ENCODE peak calls at places on chromosomes 6 and 20, in four cellular contexts. D, O, I and X are unnamed samples.

GRCh38 chr20:46430921-46431712 is 24.7 kb upstream of the ELMO2 start:
- DNase-seq in D (no peak), O (no peak), I (no peak), X (no peak)

GRCh38 chr6:158817298-158818007 is 1.7 kb downstream of the EZR start:
- DNase-seq in D (peak), O (peak), I (peak), X (peak)

GRCh38 chr6:168308390-168309144 is 11.0 kb downstream of the DACT2 start:
- DNase-seq in D (no peak), O (no peak), I (no peak), X (no peak)

GRCh38 chr20:63930971-63931553 is 25.2 kb downstream of the UCKL1 start:
- DNase-seq in D (no peak), O (no peak), I (no peak), X (no peak)

GRCh38 chr6:47934023-47934422 is 152.2 kb downstream of the OPN5 start:
- DNase-seq in D (no peak), O (no peak), I (no peak), X (peak)

GRCh38 chr20:46353506-46354206 is 45.4 kb upstream of the CDH22 start:
- DNase-seq in D (no peak), O (no peak), I (peak), X (no peak)

GRCh38 chr20:20956586-20956985 is 149.6 kb downstream of the LINC00237 start:
- DNase-seq in D (no peak), O (no peak), I (no peak), X (no peak)

GRCh38 chr6:82144852-82145332 is 102.7 kb downstream of the IBTK start:
- DNase-seq in D (no peak), O (peak), I (peak), X (no peak)

GRCh38 chr20:17648306-17648646 is 33.8 kb downstream of the RRBP1 start:
- DNase-seq in D (no peak), O (no peak), I (no peak), X (no peak)

GRCh38 chr6:30513451-30513850 is 24.1 kb downstream of the HLA-E start:
- DNase-seq in D (no peak), O (no peak), I (no peak), X (no peak)

GRCh38 chr6:31462026-31462963 is 35.6 kb upstream of the MICB start:
- DNase-seq in D (no peak), O (no peak), I (no peak), X (no peak)

GRCh38 chr6:33279971-33280511 is 3.1 kb downstream of the B3GALT4 start:
- DNase-seq in D (peak), O (peak), I (peak), X (peak)

GRCh38 chr20:3696200-3696599 is 14.4 kb upstream of the ADAM33 start:
- DNase-seq in D (peak), O (no peak), I (no peak), X (no peak)

DNA sequence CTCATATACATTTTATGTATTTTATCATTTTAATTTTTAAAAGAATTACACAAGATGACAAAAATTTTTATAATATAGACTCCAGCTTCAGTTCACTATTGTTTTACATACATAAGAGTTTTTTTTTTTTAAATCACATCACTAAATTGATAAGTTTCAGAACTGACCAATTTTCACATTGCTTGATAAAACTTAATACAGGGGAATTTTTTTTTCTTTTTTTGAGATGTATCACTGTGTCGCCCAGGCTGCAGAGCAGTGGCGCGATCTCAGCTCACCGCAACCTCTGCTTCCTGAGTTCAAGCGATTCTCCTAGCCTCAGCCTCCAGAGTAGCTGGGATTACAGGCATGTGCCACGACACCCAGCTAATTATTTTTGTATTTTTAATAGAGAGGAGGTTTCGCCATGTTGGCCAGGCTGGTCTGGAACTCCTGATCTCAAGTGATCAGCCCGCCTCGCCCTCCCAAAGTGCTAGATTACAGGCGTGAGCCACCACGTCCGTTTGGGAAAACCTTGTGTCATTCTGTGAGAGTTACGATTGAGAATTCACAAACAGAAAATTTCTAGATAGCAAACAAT is 36.6 kb upstream of the BTN3A2 start:
- DNase-seq in D (no peak), O (peak), I (no peak), X (peak)
- TF ChIP-seq HMGXB4 in D (no peak), O (peak), I (no peak), X (no peak)

DNA sequence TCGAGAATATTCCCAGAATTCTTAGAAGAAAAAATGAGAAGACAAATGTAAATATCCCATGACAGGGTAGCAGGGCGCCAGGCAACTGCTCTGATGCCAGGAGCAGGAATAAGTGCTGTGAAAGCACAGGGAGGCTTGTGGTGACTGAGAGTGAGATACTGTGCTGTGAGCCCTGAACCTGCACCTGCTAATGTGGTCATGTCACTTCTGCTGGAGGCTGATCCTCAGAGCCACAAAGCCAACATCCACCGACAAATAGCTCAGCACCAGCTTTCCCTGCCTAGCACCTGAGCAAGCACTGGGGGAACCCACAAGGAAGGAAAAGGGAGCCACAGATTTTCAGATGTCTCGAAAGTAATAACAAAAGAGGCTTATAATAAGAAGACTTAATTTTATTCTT is 368.5 kb upstream of the CDH4 start:
- DNase-seq in D (no peak), O (no peak), I (no peak), X (no peak)
- TF ChIP-seq HMGXB4 in D (no peak), O (no peak), I (no peak), X (no peak)

GRCh38 chr6:142518761-142519160 is 217.0 kb downstream of the ADGRG6 start:
- DNase-seq in D (no peak), O (no peak), I (no peak), X (no peak)

GRCh38 chr6:142521791-142522190 is 220.0 kb downstream of the ADGRG6 start:
- DNase-seq in D (no peak), O (no peak), I (no peak), X (no peak)

GRCh38 chr6:142518126-142518525 is 216.3 kb downstream of the ADGRG6 start:
- DNase-seq in D (no peak), O (no peak), I (no peak), X (no peak)

GRCh38 chr6:142523485-142523884 is 221.7 kb downstream of the ADGRG6 start:
- DNase-seq in D (no peak), O (no peak), I (no peak), X (no peak)
- TF ChIP-seq HMGXB4 in D (no peak), O (no peak), I (no peak), X (no peak)

DNA sequence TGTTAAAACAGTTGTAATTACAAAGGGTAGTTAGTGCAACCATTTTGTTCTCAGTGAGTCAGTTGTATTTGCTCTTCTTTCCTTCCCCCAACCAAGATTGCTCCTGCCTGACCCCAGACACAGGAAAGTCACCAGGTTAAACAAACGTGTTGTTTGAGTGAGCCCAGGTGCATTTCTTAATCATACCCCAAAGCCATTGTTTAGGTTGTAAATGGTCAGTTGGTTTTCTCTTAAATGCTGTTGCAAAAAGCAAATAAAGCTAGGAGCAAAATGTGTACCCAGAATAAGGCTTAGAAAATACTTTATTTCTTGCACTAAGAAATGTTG is 482.2 kb upstream of the SOX4 start:
- DNase-seq in D (no peak), O (peak), I (peak), X (no peak)
- TF ChIP-seq HMGXB4 in D (no peak), O (no peak), I (no peak), X (no peak)

DNA sequence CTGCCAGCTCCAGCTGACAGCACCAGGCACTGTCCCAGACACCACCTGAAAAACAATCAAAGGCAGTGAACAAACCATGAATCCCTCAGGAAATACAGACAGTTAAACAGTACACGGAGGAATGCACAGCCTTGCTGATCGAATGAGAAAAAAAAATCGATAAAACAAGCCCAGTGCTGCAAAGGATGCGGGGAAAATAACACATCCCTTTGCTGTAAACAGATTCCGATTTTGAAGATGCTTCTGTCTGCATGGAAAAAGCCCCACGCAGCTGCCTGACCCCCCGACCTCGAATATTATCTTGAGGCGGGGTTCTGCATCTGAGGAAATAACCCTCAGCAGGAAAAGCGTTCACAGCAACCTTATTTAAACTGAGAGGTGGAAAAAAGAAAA is 43.9 kb downstream of the RBM38 start:
- DNase-seq in D (no peak), O (no peak), I (no peak), X (no peak)
- TF ChIP-seq HMGXB4 in D (no peak), O (no peak), I (no peak), X (no peak)

GRCh38 chr6:108837236-108837971 is 10.8 kb upstream of the ARMC2 start:
- DNase-seq in D (no peak), O (no peak), I (no peak), X (no peak)
- TF ChIP-seq HMGXB4 in D (no peak), O (no peak), I (no peak), X (no peak)